ENCODE peak calls at places on chromosomes 13 and 19, in six cellular contexts. I, F, K, R, M and P are unnamed samples.

GRCh38 chr13:51674276-51674675 is 90.0 kb downstream of the WDFY2 start:
- DNase-seq in K (no peak), I (peak; percentile 88), R (peak; percentile 81), M (no peak), F (no peak), P (peak; percentile 56)

GRCh38 chr19:38079926-38080380 is 144.1 kb downstream of the DPF1 start:
- DNase-seq in M (no peak), R (no peak), F (no peak), K (no peak), I (peak; percentile 86), P (peak; percentile 56)

GRCh38 chr19:39514840-39515550 is at the start of gene SELENOV:
- DNase-seq in M (no peak), K (no peak), F (peak; percentile 76), R (no peak), I (no peak), P (peak; percentile 92)

GRCh38 chr13:107441279-107441678 is 774.1 kb downstream of the LIG4 start:
- DNase-seq in M (no peak), I (peak; percentile 25), K (no peak), F (no peak), R (no peak), P (no peak)

GRCh38 chr19:39941615-39942507 is 7.4 kb upstream of the FCGBP start:
- DNase-seq in K (no peak), R (peak; percentile 28), I (peak; percentile 16), M (peak; percentile 6), F (no peak), P (no peak)

GRCh38 chr13:57633950-57634828 is 2.6 kb downstream of the PCDH17 start:
- DNase-seq in I (no peak), R (no peak), K (no peak), F (peak; percentile 65), M (no peak), P (peak; percentile 83)

GRCh38 chr19:39671739-39672363 is 16.1 kb downstream of the LGALS16 start:
- DNase-seq in M (peak; percentile 46), K (no peak), F (no peak), R (peak; percentile 36), I (peak; percentile 70), P (peak; percentile 79)

GRCh38 chr13:44818428-44818827 is 170.8 kb downstream of the NUFIP1 start:
- DNase-seq in R (no peak), F (no peak), M (peak; percentile 30), K (no peak), I (peak; percentile 30), P (peak; percentile 69)

GRCh38 chr13:105960326-105960725 is 575.1 kb downstream of the EFNB2 start:
- DNase-seq in K (no peak), R (no peak), I (no peak), M (no peak), F (no peak), P (no peak)

GRCh38 chr19:58228584-58229254 is at the start of gene ZNF544:
- DNase-seq in K (peak; percentile 81), R (peak; percentile 72), M (peak; percentile 50), F (peak; percentile 92), I (peak; percentile 80), P (peak; percentile 95)

GRCh38 chr19:662207-662961 is 630 bp downstream of the RNF126 start:
- DNase-seq in I (peak; percentile 38), M (no peak), R (no peak), K (no peak), F (peak; percentile 96), P (peak; percentile 74)

GRCh38 chr13:33937373-33938087 is 119.6 kb downstream of the RFC3 start:
- DNase-seq in M (no peak), F (no peak), R (no peak), K (no peak), I (peak; percentile 5), P (no peak)

GRCh38 chr19:17504456-17504855 is 7.0 kb upstream of the PGLS start:
- DNase-seq in R (no peak), F (no peak), I (no peak), M (no peak), K (no peak), P (no peak)

GRCh38 chr13:33251131-33251629 is 34.4 kb downstream of the STARD13 start:
- DNase-seq in M (no peak), R (no peak), I (peak; percentile 95), F (no peak), K (no peak), P (no peak)

GRCh38 chr13:80171096-80171495 is 169.8 kb downstream of the SPRY2 start:
- DNase-seq in F (no peak), K (no peak), I (no peak), M (no peak), R (no peak), P (no peak)

GRCh38 chr19:23343434-23344010 is 51.7 kb downstream of the ZNF91 start:
- DNase-seq in F (no peak), R (no peak), M (no peak), K (no peak), I (peak; percentile 25), P (no peak)

GRCh38 chr13:97017322-97017721 is 23.0 kb upstream of the OXGR1 start:
- DNase-seq in F (no peak), R (no peak), I (no peak), K (no peak), M (no peak), P (no peak)

GRCh38 chr19:32012206-32012605 is 333.2 kb upstream of the ZNF507 start:
- DNase-seq in R (no peak), M (no peak), F (no peak), I (no peak), K (no peak), P (peak; percentile 49)

GRCh38 chr13:62611343-62611742 is 1195.7 kb upstream of the PCDH20 start:
- DNase-seq in R (no peak), K (no peak), F (no peak), I (no peak), M (no peak), P (no peak)

GRCh38 chr13:30421093-30422055 is 919 bp upstream of the UBE2L5 start:
- DNase-seq in F (peak; percentile 94), M (peak; percentile 74), K (peak; percentile 89), I (peak; percentile 72), R (peak; percentile 86), P (peak; percentile 87)

GRCh38 chr19:48711106-48711662 is 8.3 kb downstream of the MAMSTR start:
- DNase-seq in K (no peak), I (no peak), F (no peak), M (no peak), R (no peak), P (no peak)

GRCh38 chr13:69108486-69108885 is 999.1 kb upstream of the ATXN8OS start:
- DNase-seq in F (no peak), K (no peak), R (no peak), M (no peak), I (no peak), P (no peak)

GRCh38 chr13:32622827-32623226 is 36.6 kb downstream of the PDS5B start:
- DNase-seq in F (no peak), R (no peak), M (no peak), I (no peak), K (no peak), P (no peak)

DNA sequence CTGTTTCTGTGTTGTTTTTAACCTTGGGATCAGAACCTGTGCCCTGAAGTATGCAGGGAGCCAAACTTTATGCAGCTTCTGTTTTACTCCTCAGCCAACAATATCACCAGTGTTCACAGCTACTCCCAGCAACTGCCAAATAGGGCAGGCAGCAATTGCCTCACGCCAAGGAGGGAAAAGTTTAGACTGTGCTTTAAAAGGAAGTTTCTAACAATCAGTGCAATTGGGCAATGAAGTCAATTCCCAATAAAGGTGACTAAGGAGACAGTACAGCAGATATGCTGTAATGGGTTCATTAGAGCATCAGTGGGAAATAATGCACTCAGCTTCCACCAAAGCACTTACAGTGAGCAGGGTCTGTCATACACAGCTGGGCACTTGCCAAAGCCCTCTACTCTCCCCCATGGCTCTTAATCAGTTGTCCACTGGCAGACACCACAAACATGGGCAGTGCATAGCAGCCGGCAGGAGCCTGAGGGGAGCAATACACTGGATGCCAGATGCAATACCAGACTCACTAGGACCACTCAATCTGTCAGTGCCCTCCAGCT is 19.3 kb downstream of the ENOX1 start:
- DNase-seq in M (no peak), K (peak; percentile 25), I (no peak), F (no peak), R (no peak), P (no peak)
- H3K4me1 ChIP-seq in M (no peaks in the 10 kb centered on the region), K (peaks cover 53% of the 10 kb centered on the region), I (no peaks in the 10 kb centered on the region), F (no peaks in the 10 kb centered on the region), R (peaks cover 5% of the 10 kb centered on the region), P (peaks cover 32% of the 10 kb centered on the region)

DNA sequence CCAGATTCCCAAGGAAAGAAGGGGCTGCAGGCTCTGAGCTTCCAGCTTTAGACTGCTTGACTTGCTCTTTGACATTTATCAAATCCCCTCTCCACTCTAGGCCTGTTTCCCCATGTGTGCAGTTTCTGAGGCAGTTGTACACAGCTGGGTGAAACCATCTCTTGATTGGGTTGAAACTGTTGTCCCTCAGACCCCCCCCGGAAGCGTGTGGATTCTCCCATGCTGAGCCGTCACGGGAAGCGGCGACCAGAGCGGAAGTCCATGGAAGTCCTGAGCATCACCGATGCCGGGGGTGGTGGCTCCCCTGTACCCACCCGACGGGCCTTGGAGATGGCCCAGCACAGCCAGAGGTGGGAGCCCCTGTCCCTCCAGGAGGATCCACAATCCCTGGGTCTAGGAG is 19.7 kb downstream of the BRSK1 start:
- DNase-seq in R (no peak), I (no peak), K (no peak), M (no peak), F (no peak), P (peak; percentile 34)
- H3K36me3 ChIP-seq in R (no peaks in the 10 kb centered on the region), I (no peaks in the 10 kb centered on the region), K (no peaks in the 10 kb centered on the region), M (peaks cover 77% of the 10 kb centered on the region), F (no peaks in the 10 kb centered on the region), P (peaks cover 77% of the 10 kb centered on the region)

DNA sequence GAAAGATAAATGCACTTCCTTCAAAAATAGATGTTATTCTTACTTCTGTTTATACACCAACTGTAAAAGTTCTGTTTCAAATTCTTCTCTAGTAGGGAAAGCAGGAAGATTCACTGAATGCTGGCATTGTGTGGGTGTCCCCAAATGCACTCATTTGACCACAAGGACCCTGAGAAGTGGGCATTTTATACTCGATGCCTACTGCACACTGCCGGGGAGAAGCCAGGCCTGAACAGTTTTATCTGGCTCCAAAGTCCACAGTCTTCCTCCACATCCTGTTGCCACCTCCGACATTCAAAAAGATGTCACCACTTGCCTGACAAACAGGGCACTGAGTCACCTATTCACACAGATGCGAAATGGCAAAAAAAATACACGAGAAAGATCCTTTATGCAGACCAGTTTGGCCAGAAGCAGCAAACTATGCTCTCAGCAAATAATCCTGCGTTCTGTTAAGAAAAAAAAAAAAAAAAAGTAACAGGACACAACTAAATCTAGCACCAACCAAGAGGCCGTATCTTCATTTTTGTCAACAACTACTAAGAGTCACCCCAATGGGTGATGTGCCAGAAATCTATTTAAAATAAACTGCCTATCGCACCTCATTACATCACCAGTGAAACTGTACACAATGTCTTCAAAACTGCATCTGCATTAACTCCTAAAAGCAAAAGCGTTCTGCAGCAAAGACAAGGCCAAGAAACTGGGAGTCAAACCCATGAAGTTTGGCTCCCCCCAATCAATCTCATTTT is 6.2 kb downstream of the ZC3H4 start:
- DNase-seq in R (no peak), I (peak; percentile 78), M (no peak), F (peak; percentile 27), K (no peak), P (no peak)
- H3K4me1 ChIP-seq in R (peaks cover 3% of the 10 kb centered on the region), I (peaks cover 40% of the 10 kb centered on the region), M (peaks cover 22% of the 10 kb centered on the region), F (peaks cover 41% of the 10 kb centered on the region), K (peaks cover 93% of the 10 kb centered on the region), P (peaks cover 2% of the 10 kb centered on the region)

DNA sequence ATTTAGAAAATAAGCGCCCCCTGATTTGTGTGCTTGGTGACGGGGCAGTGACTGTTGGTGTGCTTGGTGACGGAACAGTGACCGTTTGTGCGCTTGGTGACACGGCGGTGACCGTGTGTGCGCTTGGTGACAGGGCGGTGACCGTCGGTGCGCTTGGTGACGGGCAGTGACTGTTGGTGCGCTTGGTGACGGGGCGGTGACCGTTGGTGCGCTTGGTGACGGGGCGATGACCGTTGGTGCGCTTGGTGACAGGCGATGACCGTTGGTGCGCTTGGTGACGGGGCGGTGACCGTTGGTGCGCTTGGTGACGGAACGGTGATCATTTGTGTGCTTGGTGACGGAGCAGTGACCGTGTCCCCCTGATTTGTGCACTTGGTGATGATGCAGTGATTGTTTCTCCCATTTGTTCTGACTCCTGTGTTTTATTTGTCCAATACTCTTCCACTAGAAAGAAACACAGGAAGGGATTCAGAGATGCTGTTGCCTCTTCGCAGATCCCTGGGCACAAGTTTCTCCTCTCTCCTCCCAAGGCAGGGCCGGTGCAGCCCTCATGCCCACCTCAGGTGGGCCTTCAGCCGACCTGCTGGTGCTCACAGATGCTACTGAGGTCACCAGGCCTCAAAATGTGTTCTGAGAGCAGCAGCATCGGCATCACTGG is 128.3 kb downstream of the ATP11A start:
- DNase-seq in R (no peak), I (no peak), M (no peak), K (no peak), F (no peak), P (no peak)
- H3K36me3 ChIP-seq in R (peaks cover 56% of the 10 kb centered on the region), I (peaks cover 4% of the 10 kb centered on the region), M (peaks cover 61% of the 10 kb centered on the region), K (peaks cover 66% of the 10 kb centered on the region), F (no peaks in the 10 kb centered on the region), P (peaks cover 86% of the 10 kb centered on the region)